ENCODE peak calls at places on chromosomes 2 and 18, in nine cellular contexts. I, M, N, U, K, G, R, W and Q are unnamed samples.

GRCh38 chr2:233384017-233384416 is 29.7 kb downstream of the DGKD start:
- DNase-seq in K (no peak), R (no peak), N (no peak), U (no peak), M (peak), I (no peak), W (no peak), G (no peak), Q (no peak)

GRCh38 chr2:80169811-80170594 is 134.5 kb downstream of the LRRTM1 start:
- DNase-seq in U (no peak), I (no peak), W (no peak), K (no peak), G (no peak), M (peak), N (no peak), R (no peak), Q (no peak)

GRCh38 chr2:205734436-205734835 is 52.1 kb downstream of the NRP2 start:
- DNase-seq in N (no peak), I (no peak), G (no peak), K (no peak), R (no peak), W (no peak), U (peak), M (peak), Q (no peak)

GRCh38 chr2:20599001-20599600 is 51.8 kb downstream of the HS1BP3 start:
- DNase-seq in W (peak), K (no peak), U (no peak), G (no peak), R (no peak), I (no peak), N (no peak), M (no peak), Q (no peak)

GRCh38 chr2:100427627-100428258 is 10.3 kb upstream of the CHST10 start:
- DNase-seq in U (peak), K (peak), M (peak), W (peak), R (peak), G (no peak), I (peak), N (peak), Q (peak)

GRCh38 chr2:42794271-42795046 is 2.1 kb upstream of the HAAO start:
- DNase-seq in W (no peak), U (peak), I (no peak), N (no peak), K (peak), R (no peak), M (peak), G (no peak), Q (no peak)

GRCh38 chr2:8767324-8767723 is 70.1 kb downstream of the KIDINS220 start:
- DNase-seq in W (no peak), U (no peak), R (no peak), G (no peak), I (no peak), K (no peak), M (no peak), N (no peak), Q (no peak)

GRCh38 chr2:204260162-204260877 is 285.0 kb upstream of the PARD3B start:
- DNase-seq in N (peak), R (no peak), U (peak), M (peak), K (peak), W (peak), G (no peak), I (peak), Q (peak)

GRCh38 chr2:132911726-132912724 is 242.0 kb upstream of the LYPD1 start:
- DNase-seq in R (no peak), U (no peak), G (no peak), I (no peak), K (peak), N (no peak), W (no peak), M (no peak), Q (no peak)

GRCh38 chr2:178282075-178282474 is 87.8 kb downstream of the OSBPL6 start:
- DNase-seq in U (no peak), I (no peak), K (no peak), M (peak), G (no peak), N (no peak), W (no peak), R (no peak), Q (no peak)

GRCh38 chr2:181892795-181893435 is 1.4 kb downstream of the ITPRID2 start:
- DNase-seq in W (no peak), M (no peak), G (no peak), N (no peak), U (no peak), K (no peak), R (no peak), I (no peak), Q (no peak)

GRCh38 chr2:96869824-96870630 is at the start of gene SEMA4C:
- DNase-seq in I (peak), M (peak), U (peak), N (no peak), G (no peak), W (peak), K (peak), R (peak), Q (peak)

GRCh38 chr18:53799134-53799533 is 425.3 kb downstream of the MBD2 start:
- DNase-seq in W (no peak), R (no peak), I (no peak), K (no peak), M (no peak), N (no peak), U (no peak), G (no peak), Q (no peak)

GRCh38 chr2:128166954-128167353 is 76.0 kb downstream of the UGGT1 start:
- DNase-seq in M (no peak), N (no peak), W (no peak), U (no peak), I (no peak), K (no peak), G (no peak), R (no peak), Q (no peak)

GRCh38 chr2:82790277-82791021 is 1668.6 kb downstream of the SUCLG1 start:
- DNase-seq in U (no peak), I (no peak), M (peak), R (no peak), K (no peak), G (no peak), W (no peak), N (no peak), Q (no peak)

GRCh38 chr2:47891369-47892337 is 14.6 kb downstream of the FBXO11 start:
- DNase-seq in G (no peak), M (no peak), K (no peak), I (no peak), R (no peak), U (no peak), N (no peak), W (no peak), Q (no peak)

GRCh38 chr2:200708951-200709350 is 102.8 kb upstream of the BZW1 start:
- DNase-seq in K (no peak), R (no peak), U (no peak), N (no peak), I (no peak), M (no peak), W (no peak), G (no peak), Q (no peak)

GRCh38 chr2:120346667-120347358 is 877 bp downstream of the INHBB start:
- DNase-seq in M (no peak), R (no peak), N (no peak), W (peak), K (peak), U (peak), G (no peak), I (no peak), Q (no peak)

GRCh38 chr18:8607776-8608682 is 1.2 kb upstream of the RAB12 start:
- DNase-seq in G (peak), M (no peak), R (no peak), N (no peak), W (no peak), U (no peak), I (no peak), K (no peak), Q (no peak)

GRCh38 chr18:51151568-51152511 is 45.6 kb downstream of the MEX3C start:
- DNase-seq in W (peak), U (no peak), G (peak), M (no peak), N (peak), R (peak), K (no peak), I (no peak), Q (peak)

GRCh38 chr2:225354281-225354774 is 45.2 kb upstream of the NYAP2 start:
- DNase-seq in K (no peak), R (no peak), W (no peak), I (no peak), N (no peak), M (peak), U (peak), G (no peak), Q (no peak)

GRCh38 chr2:66573412-66573811 is 138.5 kb downstream of the MEIS1 start:
- DNase-seq in U (no peak), N (no peak), W (no peak), I (no peak), R (no peak), G (no peak), K (peak), M (no peak), Q (no peak)

GRCh38 chr2:231717281-231718180 is 9.2 kb downstream of the PTMA start:
- DNase-seq in M (peak), K (peak), N (no peak), I (no peak), U (no peak), R (no peak), G (peak), W (no peak), Q (peak)

GRCh38 chr2:19607400-19607799 is 249.0 kb upstream of the OSR1 start:
- DNase-seq in N (no peak), M (no peak), G (no peak), R (no peak), U (no peak), W (no peak), I (no peak), K (no peak), Q (no peak)

GRCh38 chr2:182043861-182044260 is 58.2 kb downstream of the PPP1R1C start:
- DNase-seq in N (no peak), K (no peak), M (no peak), G (no peak), W (no peak), I (no peak), R (no peak), U (no peak), Q (no peak)

GRCh38 chr18:58254873-58255511 is 211.0 kb downstream of the NEDD4L start:
- DNase-seq in U (no peak), G (no peak), N (no peak), K (peak), R (no peak), I (no peak), M (no peak), W (no peak), Q (no peak)

GRCh38 chr2:240995041-240995960 is 3.1 kb upstream of the SNED1 start:
- DNase-seq in W (no peak), U (no peak), N (no peak), I (no peak), G (no peak), R (no peak), K (no peak), M (no peak), Q (no peak)

GRCh38 chr2:9754532-9754887 is 88.8 kb upstream of the TAF1B start:
- DNase-seq in K (no peak), N (no peak), I (no peak), G (no peak), U (no peak), R (no peak), W (no peak), M (no peak), Q (no peak)

GRCh38 chr2:191846787-191847620 is at the start of gene CAVIN2:
- DNase-seq in G (no peak), W (no peak), U (no peak), M (peak), K (no peak), R (no peak), I (no peak), N (no peak), Q (no peak)

GRCh38 chr2:58350484-58350883 is 109.4 kb upstream of the FANCL start:
- DNase-seq in U (no peak), W (no peak), K (no peak), I (no peak), M (no peak), G (no peak), N (no peak), R (no peak), Q (no peak)

GRCh38 chr2:60468390-60469085 is 84.9 kb downstream of the BCL11A start:
- DNase-seq in G (no peak), U (no peak), M (no peak), I (no peak), N (no peak), W (no peak), R (no peak), K (no peak), Q (no peak)

GRCh38 chr2:156466739-156467405 is 30.7 kb downstream of the GPD2 start:
- DNase-seq in K (no peak), M (no peak), I (peak), U (no peak), W (no peak), G (no peak), R (no peak), N (no peak), Q (no peak)

GRCh38 chr2:40096360-40096759 is 317.3 kb upstream of the THUMPD2 start:
- DNase-seq in R (no peak), G (no peak), N (no peak), M (no peak), K (no peak), W (no peak), U (no peak), I (no peak), Q (no peak)

GRCh38 chr2:95297088-95297487 is at the start of gene KCNIP3:
- DNase-seq in I (peak), M (no peak), K (peak), G (no peak), U (no peak), N (no peak), W (no peak), R (no peak), Q (no peak)

GRCh38 chr2:203708846-203709815 is 2.7 kb downstream of the CD28 start:
- DNase-seq in N (no peak), I (no peak), G (no peak), R (no peak), U (no peak), W (peak), K (no peak), M (no peak), Q (no peak)

GRCh38 chr18:55466789-55467188 is 121.2 kb downstream of the TCF4 start:
- DNase-seq in M (no peak), G (no peak), U (no peak), K (no peak), W (no peak), R (no peak), N (no peak), I (no peak), Q (no peak)

GRCh38 chr18:13252696-13253410 is 34.3 kb downstream of the LDLRAD4 start:
- DNase-seq in K (no peak), U (no peak), R (no peak), M (no peak), W (no peak), I (no peak), N (no peak), G (no peak), Q (no peak)